ENCODE peak calls at places on chromosomes 1 and 21, in eight cellular contexts. G is BE2C; L is CD8-positive, alpha-beta memory T cell; C is left lung; R is aorta; O is A549; M is OCI-LY7; I is breast epithelium. P is an unnamed sample. For H3K9me3, the result is how much of the 10 kb centered on the place peaks cover.

GRCh38 chr1:115252585-115252984 is 85.5 kb downstream of the NGF start:
- DNase-seq in G (no peak), L (no peak), C (no peak), R (no peak), O (no peak), M (no peak), I (no peak), P (no peak)

GRCh38 chr1:195766709-195767108 is 841.5 kb downstream of the KCNT2 start:
- DNase-seq in G (no peak), L (no peak), C (no peak), R (no peak), O (no peak), M (no peak), I (no peak), P (no peak)

GRCh38 chr1:213244664-213245091 is 193.6 kb downstream of the RPS6KC1 start:
- DNase-seq in G (peak), L (peak), C (no peak), R (no peak), O (peak), M (peak), I (no peak), P (no peak)

GRCh38 chr1:1033009-1033587 is 13.2 kb downstream of the AGRN start:
- DNase-seq in G (peak), L (peak), C (peak), R (peak), O (peak), M (peak), I (peak), P (peak)

GRCh38 chr1:29210278-29211085 is 20.3 kb downstream of the MECR start:
- DNase-seq in G (no peak), L (no peak), C (no peak), R (no peak), O (no peak), M (no peak), I (no peak), P (no peak)

GRCh38 chr1:235513495-235514366 is 9.5 kb upstream of the B3GALNT2 start:
- DNase-seq in G (peak), L (peak), C (no peak), R (no peak), O (peak), M (peak), I (no peak), P (no peak)

GRCh38 chr1:238257018-238257417 is 366.3 kb upstream of the ZP4 start:
- DNase-seq in G (no peak), L (no peak), C (no peak), R (no peak), O (no peak), M (no peak), I (no peak), P (no peak)

GRCh38 chr1:245111073-245111472 is 43.7 kb upstream of the KIF26B start:
- DNase-seq in G (no peak), L (no peak), C (no peak), R (no peak), O (no peak), M (no peak), I (no peak), P (no peak)

GRCh38 chr1:237220243-237220642 is 178.3 kb downstream of the RYR2 start:
- DNase-seq in G (no peak), L (no peak), C (no peak), R (peak), O (no peak), M (no peak), I (no peak), P (no peak)

GRCh38 chr1:14049965-14050364 is 350.0 kb downstream of the PRDM2 start:
- DNase-seq in G (no peak), L (no peak), C (no peak), R (no peak), O (no peak), M (no peak), I (no peak), P (no peak)

GRCh38 chr1:162632743-162633326 is 571 bp downstream of the DDR2 start:
- DNase-seq in G (no peak), L (no peak), C (no peak), R (no peak), O (no peak), M (no peak), I (no peak), P (no peak)

GRCh38 chr21:41833138-41834115 is 45.7 kb downstream of the PRDM15 start:
- DNase-seq in G (no peak), L (no peak), C (no peak), R (peak), O (no peak), M (peak), I (no peak), P (no peak)

GRCh38 chr1:45306319-45306718 is 20.4 kb upstream of the HPDL start:
- DNase-seq in G (no peak), L (no peak), C (no peak), R (no peak), O (no peak), M (peak), I (no peak), P (no peak)

GRCh38 chr1:31670583-31670944 is 25.9 kb upstream of the PEF1 start:
- DNase-seq in G (no peak), L (no peak), C (no peak), R (no peak), O (no peak), M (no peak), I (peak), P (no peak)

GRCh38 chr1:77540501-77541161 is 141.8 kb downstream of the ZZZ3 start:
- DNase-seq in G (no peak), L (no peak), C (no peak), R (no peak), O (peak), M (no peak), I (no peak), P (no peak)

GRCh38 chr1:204323887-204324286 is 35.8 kb downstream of the PLEKHA6 start:
- DNase-seq in G (no peak), L (no peak), C (no peak), R (no peak), O (peak), M (no peak), I (no peak), P (no peak)

GRCh38 chr1:44239337-44239960 is 26.2 kb downstream of the DMAP1 start:
- DNase-seq in G (peak), L (no peak), C (no peak), R (peak), O (no peak), M (no peak), I (no peak), P (no peak)

GRCh38 chr21:16588433-16588860 is 858.7 kb downstream of the USP25 start:
- DNase-seq in G (peak), L (no peak), C (peak), R (peak), O (peak), M (no peak), I (peak), P (no peak)

GRCh38 chr21:42562258-42562657 is 48.6 kb downstream of the SLC37A1 start:
- DNase-seq in G (no peak), L (no peak), C (peak), R (peak), O (no peak), M (peak), I (no peak), P (no peak)

GRCh38 chr1:53292690-53293089 is 35.2 kb downstream of the LRP8 start:
- DNase-seq in G (no peak), L (no peak), C (no peak), R (no peak), O (no peak), M (peak), I (no peak), P (no peak)

GRCh38 chr1:201215531-201216357 is 25.1 kb downstream of the IGFN1 start:
- DNase-seq in G (no peak), L (no peak), C (peak), R (no peak), O (no peak), M (no peak), I (no peak), P (no peak)

GRCh38 chr1:1347663-1348419 is 1.4 kb downstream of the DVL1 start:
- DNase-seq in G (peak), L (no peak), C (peak), R (no peak), O (peak), M (no peak), I (no peak), P (no peak)

GRCh38 chr1:34904236-34905097 is 25.0 kb downstream of the DLGAP3 start:
- DNase-seq in G (no peak), L (no peak), C (no peak), R (no peak), O (no peak), M (no peak), I (no peak), P (no peak)

GRCh38 chr1:219697667-219698066 is 84.8 kb upstream of the ZC3H11B start:
- DNase-seq in G (no peak), L (no peak), C (no peak), R (no peak), O (no peak), M (no peak), I (no peak), P (no peak)

GRCh38 chr1:237091691-237092090 is 49.7 kb downstream of the RYR2 start:
- DNase-seq in G (no peak), L (no peak), C (no peak), R (no peak), O (no peak), M (no peak), I (no peak), P (no peak)

GRCh38 chr1:245874942-245875580 is 632.0 kb downstream of the SMYD3 start:
- DNase-seq in G (peak), L (no peak), C (peak), R (no peak), O (no peak), M (no peak), I (peak), P (no peak)

GRCh38 chr1:77833521-77834100 is 54.2 kb downstream of the MIGA1 start:
- DNase-seq in G (no peak), L (no peak), C (no peak), R (no peak), O (no peak), M (no peak), I (no peak), P (no peak)

GRCh38 chr21:14273736-14274538 is 58.0 kb downstream of the RBM11 start:
- DNase-seq in G (peak), L (no peak), C (peak), R (peak), O (no peak), M (no peak), I (peak), P (no peak)

GRCh38 chr1:217917277-217917887 is 286.2 kb downstream of the SPATA17 start:
- DNase-seq in G (no peak), L (no peak), C (no peak), R (no peak), O (no peak), M (no peak), I (no peak), P (no peak)

GRCh38 chr1:32197074-32197473 is 3.3 kb upstream of the CCDC28B start:
- DNase-seq in G (no peak), L (no peak), C (peak), R (no peak), O (no peak), M (no peak), I (no peak), P (no peak)

GRCh38 chr1:49408346-49408745 is 615.4 kb downstream of the AGBL4 start:
- DNase-seq in G (no peak), L (no peak), C (no peak), R (no peak), O (no peak), M (no peak), I (no peak), P (no peak)
- H3K9me3 ChIP-seq in G (under half), L (under half), C (under half), R (under half), O (under half), M (under half), I (under half), P (under half)

DNA sequence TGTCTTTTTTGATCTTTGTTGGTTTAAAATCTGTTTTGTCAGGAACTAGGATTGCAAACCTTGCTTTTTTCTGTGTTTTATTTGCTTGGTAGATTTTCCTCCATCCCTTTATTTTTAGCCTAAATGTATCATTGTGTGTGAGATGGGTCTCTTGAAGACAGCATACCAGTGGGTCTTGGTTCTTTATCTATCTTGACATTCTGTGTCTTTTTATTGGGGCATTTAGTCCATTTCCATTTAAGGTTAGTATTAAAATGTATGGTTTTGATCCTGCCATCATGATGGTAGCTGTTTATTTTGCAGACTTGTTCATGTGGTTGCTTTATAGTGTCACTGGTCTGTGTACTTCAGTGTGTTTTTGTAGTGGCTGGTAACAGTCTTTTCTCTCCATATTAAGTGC is 14.1 kb downstream of the ZNF678 start:
- DNase-seq in G (no peak), L (no peak), C (no peak), R (no peak), O (no peak), M (no peak), I (no peak), P (no peak)
- H3K9me3 ChIP-seq in G (under half), L (under half), C (half or more), R (under half), O (half or more), M (half or more), I (under half), P (under half)

GRCh38 chr21:10641107-10641506 is 119.7 kb downstream of the TPTE start:
- DNase-seq in G (no peak), L (no peak), C (no peak), R (no peak), O (no peak), M (no peak), I (no peak), P (no peak)

GRCh38 chr21:10640446-10640845 is 119.1 kb downstream of the TPTE start:
- DNase-seq in G (no peak), L (no peak), C (no peak), R (no peak), O (no peak), M (no peak), I (no peak), P (no peak)

GRCh38 chr21:10639123-10639522 is 117.7 kb downstream of the TPTE start:
- DNase-seq in G (no peak), L (no peak), C (no peak), R (no peak), O (no peak), M (no peak), I (no peak), P (no peak)
- H3K9me3 ChIP-seq in G (under half), L (under half), C (half or more), R (under half), O (under half), M (under half), I (under half), P (under half)

GRCh38 chr1:152251391-152251790 is 27.4 kb upstream of the HRNR start:
- DNase-seq in G (no peak), L (no peak), C (no peak), R (no peak), O (no peak), M (no peak), I (no peak), P (no peak)
- H3K9me3 ChIP-seq in G (under half), L (under half), C (under half), R (under half), O (under half), M (under half), I (under half), P (under half)

DNA sequence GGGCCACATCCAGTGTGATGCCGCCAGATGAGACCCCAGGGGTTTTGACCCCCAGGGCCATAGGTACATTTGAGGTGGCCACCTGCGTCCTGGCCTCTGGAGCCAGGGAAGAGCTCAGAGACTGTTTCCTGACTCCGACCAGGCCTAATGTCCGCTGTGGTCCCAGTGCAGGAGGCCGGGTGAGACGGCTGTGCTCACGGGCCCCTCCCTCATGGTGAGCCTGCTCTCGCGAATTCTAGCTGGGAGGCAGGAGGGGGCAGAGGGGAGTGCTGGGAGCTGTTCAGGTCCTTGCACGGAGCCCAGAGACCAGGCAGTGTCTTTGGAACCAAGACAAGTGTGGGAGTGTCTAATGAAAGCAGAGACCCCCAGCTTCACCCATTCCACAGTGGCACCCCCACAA is 256.2 kb upstream of the C1orf174 start:
- DNase-seq in G (no peak), L (no peak), C (no peak), R (peak), O (no peak), M (no peak), I (no peak), P (no peak)
- H3K9me3 ChIP-seq in G (under half), L (under half), C (under half), R (under half), O (under half), M (under half), I (under half), P (under half)

DNA sequence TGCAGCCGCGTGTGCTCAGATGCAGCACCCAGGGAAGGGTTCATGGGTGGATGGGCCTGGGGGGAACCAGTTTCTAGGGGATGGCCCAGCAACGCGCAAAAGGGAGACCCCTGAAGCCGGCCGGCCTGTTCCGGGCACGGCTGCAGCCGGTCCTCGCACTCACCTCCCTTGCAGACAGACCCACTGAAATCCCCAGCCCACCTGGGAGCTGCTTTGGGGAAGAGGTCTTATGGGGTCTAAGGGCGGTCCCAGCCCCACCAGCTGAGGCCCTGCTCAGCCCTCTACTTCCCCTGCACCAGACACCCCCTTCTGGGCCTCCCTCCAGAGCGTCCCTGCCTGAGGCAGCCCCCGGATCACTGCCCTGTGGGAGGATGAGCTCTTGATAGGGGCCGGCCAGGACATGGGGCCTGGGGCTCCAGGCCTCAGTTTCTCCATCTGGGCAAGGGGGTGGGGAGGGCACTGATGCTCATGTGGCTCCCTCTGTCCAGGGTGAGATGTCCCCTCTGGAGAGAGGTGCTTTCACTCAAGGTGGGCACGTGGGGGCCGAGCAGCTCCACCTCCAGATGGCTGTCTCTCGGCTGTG is 20.0 kb upstream of the TTC34 start:
- DNase-seq in G (no peak), L (no peak), C (no peak), R (no peak), O (no peak), M (no peak), I (no peak), P (no peak)
- H3K9me3 ChIP-seq in G (under half), L (under half), C (under half), R (under half), O (under half), M (under half), I (under half), P (under half)

GRCh38 chr1:41221995-41222991 is 19.8 kb downstream of the SCMH1 start:
- DNase-seq in G (peak), L (no peak), C (no peak), R (no peak), O (no peak), M (no peak), I (no peak), P (no peak)

GRCh38 chr1:41217441-41217840 is 24.7 kb downstream of the SCMH1 start:
- DNase-seq in G (no peak), L (no peak), C (no peak), R (no peak), O (no peak), M (no peak), I (no peak), P (no peak)

GRCh38 chr1:41215623-41216022 is 26.5 kb downstream of the SCMH1 start:
- DNase-seq in G (no peak), L (no peak), C (no peak), R (no peak), O (no peak), M (no peak), I (no peak), P (no peak)

GRCh38 chr1:41218152-41218551 is 24.0 kb downstream of the SCMH1 start:
- DNase-seq in G (no peak), L (no peak), C (no peak), R (no peak), O (no peak), M (no peak), I (no peak), P (no peak)
- H3K9me3 ChIP-seq in G (under half), L (under half), C (under half), R (under half), O (under half), M (under half), I (under half), P (under half)

GRCh38 chr1:81327103-81327728 is 473.5 kb upstream of the ADGRL2 start:
- DNase-seq in G (no peak), L (no peak), C (no peak), R (no peak), O (no peak), M (no peak), I (no peak), P (no peak)
- H3K9me3 ChIP-seq in G (under half), L (under half), C (under half), R (under half), O (under half), M (under half), I (under half), P (under half)

DNA sequence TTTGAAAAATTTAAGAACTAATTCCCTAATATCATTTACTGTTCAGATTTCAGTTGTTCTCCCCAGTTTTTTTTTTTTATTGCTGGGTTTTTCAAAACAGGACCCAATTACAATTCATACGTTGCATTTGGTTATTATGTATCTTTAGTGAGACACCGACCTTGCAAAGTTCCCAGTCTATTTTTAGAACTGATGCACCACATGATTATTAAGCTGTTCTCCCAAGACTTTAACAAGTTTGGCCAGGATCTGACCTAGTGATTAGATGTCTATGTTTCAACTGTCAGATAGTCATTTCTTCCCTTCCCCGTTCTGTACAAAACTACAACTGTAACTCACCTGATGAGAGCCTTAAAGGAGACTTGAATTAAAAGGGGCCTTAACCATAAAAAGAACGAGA is 7.9 kb downstream of the UBE2T start:
- DNase-seq in G (no peak), L (no peak), C (no peak), R (no peak), O (no peak), M (no peak), I (no peak), P (no peak)
- H3K9me3 ChIP-seq in G (under half), L (under half), C (under half), R (under half), O (under half), M (under half), I (under half), P (under half)

P was measured in esophagus squamous epithelium.